ENCODE peak calls at places on chromosomes 7 and 10, in seven cellular contexts. Q is gastrocnemius medialis; F is CD4-positive, alpha-beta memory T cell; D is adipocyte; A is body of pancreas; I is HCT116; M is NT2/D1. Y is an unnamed sample.

GRCh38 chr7:159064121-159064815 is 80.4 kb downstream of the VIPR2 start:
- DNase-seq in Q (no peak), F (no peak), D (no peak), A (no peak), I (no peak), M (no peak), Y (no peak)

GRCh38 chr7:2104107-2104710 is 128.5 kb downstream of the MAD1L1 start:
- DNase-seq in Q (peak; percentile 82), F (peak; percentile 56), D (peak; percentile 95), A (peak; percentile 64), I (peak; percentile 67), M (no peak), Y (peak; percentile 92)

GRCh38 chr7:32102432-32102851 is 32.2 kb upstream of the PDE1C start:
- DNase-seq in Q (no peak), F (no peak), D (no peak), A (no peak), I (no peak), M (no peak), Y (no peak)

GRCh38 chr7:112422842-112423496 is 27.3 kb upstream of the IFRD1 start:
- DNase-seq in Q (peak; percentile 79), F (no peak), D (peak; percentile 98), A (peak; percentile 92), I (peak; percentile 63), M (peak; percentile 77), Y (peak; percentile 59)

GRCh38 chr7:153320728-153321127 is 561.2 kb downstream of the ACTR3B start:
- DNase-seq in Q (no peak), F (no peak), D (no peak), A (no peak), I (no peak), M (no peak), Y (no peak)

GRCh38 chr10:69464401-69464800 is 13.1 kb downstream of the TSPAN15 start:
- DNase-seq in Q (no peak), F (no peak), D (no peak), A (no peak), I (no peak), M (no peak), Y (no peak)

GRCh38 chr7:93890041-93890463 is 501 bp downstream of the TFPI2 start:
- DNase-seq in Q (no peak), F (no peak), D (peak; percentile 33), A (peak; percentile 36), I (no peak), M (peak; percentile 32), Y (no peak)

GRCh38 chr7:82264752-82265305 is 178.7 kb downstream of the CACNA2D1 start:
- DNase-seq in Q (no peak), F (no peak), D (no peak), A (no peak), I (no peak), M (no peak), Y (no peak)

GRCh38 chr10:17196573-17196972 is 4.9 kb downstream of the TRDMT1 start:
- DNase-seq in Q (no peak), F (no peak), D (no peak), A (no peak), I (no peak), M (no peak), Y (no peak)

DNA sequence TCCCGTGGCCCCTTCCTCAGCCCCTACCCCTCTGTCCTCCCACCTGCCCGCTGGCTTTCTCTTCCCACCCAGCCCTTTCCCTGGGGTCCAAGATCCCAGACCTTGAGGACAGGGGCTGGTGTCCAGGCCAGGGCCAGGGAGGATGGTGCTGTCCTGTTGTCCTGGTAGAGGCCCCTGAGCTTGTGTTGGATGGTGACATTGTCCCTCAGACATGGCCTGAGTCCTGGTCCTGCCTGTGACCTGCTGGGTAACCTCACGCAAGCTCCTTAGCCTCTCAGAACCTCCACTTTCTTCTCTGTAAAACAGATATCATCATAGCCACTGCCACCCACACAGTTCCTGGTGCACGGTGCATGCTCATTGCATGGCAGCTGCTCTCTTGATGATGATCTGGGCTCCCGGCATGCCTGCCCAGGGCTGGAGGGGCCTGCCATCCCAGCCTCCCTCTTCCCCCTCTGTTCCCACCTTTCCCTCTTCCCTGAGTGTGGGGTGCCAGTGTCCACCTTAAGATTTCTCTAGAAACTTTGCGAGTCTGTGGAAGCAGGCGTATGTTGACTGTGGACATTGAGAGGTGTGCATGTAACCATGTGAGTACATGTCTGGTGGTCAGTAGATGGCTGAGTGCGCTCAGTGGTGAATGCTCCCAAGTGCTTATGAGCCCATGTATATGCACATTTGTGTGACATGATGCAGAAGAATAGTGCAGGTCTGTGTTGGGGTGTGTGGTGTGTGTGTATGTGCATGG is 60.4 kb downstream of the NEURL1 start:
- DNase-seq in Q (peak; percentile 9), F (no peak), D (no peak), A (no peak), I (no peak), M (no peak), Y (no peak)
- H3K4me1 ChIP-seq in Q (peaks cover 49% of the 10 kb centered on the region), F (peaks cover 14% of the 10 kb centered on the region), D (no peaks in the 10 kb centered on the region), A (peaks cover 44% of the 10 kb centered on the region), I (no peaks in the 10 kb centered on the region), M (peaks cover 4% of the 10 kb centered on the region), Y (peaks cover 9% of the 10 kb centered on the region)

GRCh38 chr7:101985646-101986199 is 168.3 kb downstream of the CUX1 start:
- DNase-seq in Q (no peak), F (no peak), D (no peak), A (no peak), I (no peak), M (no peak), Y (no peak)
- H3K4me1 ChIP-seq in Q (peaks cover 18% of the 10 kb centered on the region), F (no peaks in the 10 kb centered on the region), D (no peaks in the 10 kb centered on the region), A (no peaks in the 10 kb centered on the region), I (peaks cover 19% of the 10 kb centered on the region), M (peaks cover 15% of the 10 kb centered on the region), Y (no peaks in the 10 kb centered on the region)

GRCh38 chr10:77566914-77567566 is 70.6 kb downstream of the KCNMA1 start:
- DNase-seq in Q (peak; percentile 72), F (no peak), D (no peak), A (no peak), I (no peak), M (no peak), Y (no peak)
- H3K4me1 ChIP-seq in Q (peaks cover 37% of the 10 kb centered on the region), F (no peaks in the 10 kb centered on the region), D (no peaks in the 10 kb centered on the region), A (peaks cover 24% of the 10 kb centered on the region), I (peaks cover 19% of the 10 kb centered on the region), M (peaks cover 13% of the 10 kb centered on the region), Y (no peaks in the 10 kb centered on the region)

DNA sequence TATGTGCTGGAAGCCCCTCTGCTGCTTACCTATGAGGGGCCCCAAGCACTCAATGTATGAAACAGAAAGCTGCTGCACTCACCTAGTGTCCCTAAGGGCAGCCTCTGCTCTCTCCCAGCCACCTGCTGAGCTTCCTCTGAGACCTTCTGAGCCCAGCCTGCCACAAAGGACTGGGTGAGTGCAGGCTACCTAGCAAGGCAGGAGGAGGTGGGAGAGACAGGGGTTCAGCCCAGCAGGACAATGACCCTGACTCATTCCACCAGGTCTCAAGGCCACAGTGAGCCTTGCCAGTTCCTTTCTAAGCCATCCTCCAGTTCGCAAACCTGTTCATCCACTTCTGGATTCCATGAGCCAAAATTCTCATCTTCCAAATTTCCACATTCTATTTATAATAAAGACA is 16.3 kb downstream of the VOPP1 start:
- DNase-seq in Q (no peak), F (no peak), D (no peak), A (no peak), I (no peak), M (no peak), Y (no peak)
- H3K4me1 ChIP-seq in Q (peaks cover 84% of the 10 kb centered on the region), F (peaks cover 100% of the 10 kb centered on the region), D (no peaks in the 10 kb centered on the region), A (peaks cover 10% of the 10 kb centered on the region), I (peaks cover 4% of the 10 kb centered on the region), M (peaks cover 28% of the 10 kb centered on the region), Y (no peaks in the 10 kb centered on the region)

DNA sequence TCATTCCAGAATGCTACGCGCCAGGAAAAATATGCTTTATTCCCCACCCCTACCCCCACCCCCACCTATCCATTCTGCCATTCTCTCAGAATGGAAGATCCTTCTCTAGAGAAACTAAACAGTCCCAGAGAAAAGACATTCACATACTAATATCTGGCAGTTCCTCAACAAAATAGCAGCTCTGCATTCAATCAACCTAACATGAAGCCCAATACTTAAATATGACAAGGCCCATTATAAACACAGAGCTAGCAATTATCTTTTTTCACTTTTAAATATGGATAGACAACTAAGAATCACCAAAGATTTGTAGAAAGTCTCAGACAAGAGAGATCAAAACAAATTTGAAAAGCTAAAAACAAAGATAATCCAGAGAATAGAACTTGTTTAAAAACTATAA is 16.3 kb downstream of the CACUL1 start:
- DNase-seq in Q (no peak), F (no peak), D (no peak), A (no peak), I (no peak), M (no peak), Y (no peak)
- H3K4me1 ChIP-seq in Q (peaks cover 71% of the 10 kb centered on the region), F (peaks cover 53% of the 10 kb centered on the region), D (peaks cover 43% of the 10 kb centered on the region), A (peaks cover 96% of the 10 kb centered on the region), I (peaks cover 6% of the 10 kb centered on the region), M (no peaks in the 10 kb centered on the region), Y (peaks cover 72% of the 10 kb centered on the region)

GRCh38 chr7:150997817-150998216 is 7.0 kb downstream of the NOS3 start:
- DNase-seq in Q (no peak), F (no peak), D (no peak), A (no peak), I (no peak), M (no peak), Y (no peak)
- H3K4me1 ChIP-seq in Q (no peaks in the 10 kb centered on the region), F (peaks cover 52% of the 10 kb centered on the region), D (no peaks in the 10 kb centered on the region), A (no peaks in the 10 kb centered on the region), I (no peaks in the 10 kb centered on the region), M (peaks cover 5% of the 10 kb centered on the region), Y (no peaks in the 10 kb centered on the region)

DNA sequence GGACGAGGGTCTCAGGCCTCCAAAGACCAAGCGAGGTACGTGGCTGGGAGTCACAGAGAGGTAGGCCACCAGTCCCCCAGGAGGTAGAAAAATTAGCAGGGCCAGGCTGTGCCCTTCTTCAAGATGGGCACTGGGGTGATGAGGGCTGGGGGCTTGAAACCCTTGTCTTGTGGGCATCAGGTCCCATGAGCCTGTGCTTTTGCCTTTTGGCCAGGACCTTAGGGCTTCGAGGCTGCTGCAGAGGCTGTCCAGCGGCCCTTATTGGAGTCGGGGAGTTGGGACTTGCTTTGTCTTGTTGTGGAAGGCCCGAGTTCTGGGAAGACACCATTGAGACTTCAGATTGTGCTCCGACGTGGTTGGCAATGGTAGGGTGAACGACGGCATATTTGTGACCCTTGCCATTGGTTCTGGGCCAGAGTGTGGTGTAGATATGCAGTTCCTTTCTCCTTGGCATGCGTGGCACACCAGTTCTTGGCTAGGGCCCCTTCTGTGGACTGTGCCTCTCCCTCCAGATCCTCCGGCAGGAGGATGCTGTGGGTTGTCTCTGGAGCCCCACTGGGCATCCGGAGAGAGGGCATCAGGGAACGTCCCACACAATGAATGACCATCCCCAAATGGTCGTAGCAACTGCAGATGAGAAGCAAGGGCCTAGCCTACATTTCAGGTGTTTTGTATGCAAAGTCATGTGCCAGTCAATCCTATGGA is 931 bp downstream of the SH2D4B start:
- DNase-seq in Q (no peak), F (no peak), D (no peak), A (no peak), I (no peak), M (no peak), Y (no peak)
- H3K4me1 ChIP-seq in Q (no peaks in the 10 kb centered on the region), F (peaks cover 7% of the 10 kb centered on the region), D (no peaks in the 10 kb centered on the region), A (peaks cover 10% of the 10 kb centered on the region), I (peaks cover 3% of the 10 kb centered on the region), M (no peaks in the 10 kb centered on the region), Y (no peaks in the 10 kb centered on the region)

GRCh38 chr10:20955355-20955893 is 58.3 kb upstream of the NEBL start:
- DNase-seq in Q (no peak), F (no peak), D (no peak), A (no peak), I (no peak), M (no peak), Y (no peak)
- H3K4me1 ChIP-seq in Q (no peaks in the 10 kb centered on the region), F (no peaks in the 10 kb centered on the region), D (peaks cover 19% of the 10 kb centered on the region), A (no peaks in the 10 kb centered on the region), I (no peaks in the 10 kb centered on the region), M (no peaks in the 10 kb centered on the region), Y (no peaks in the 10 kb centered on the region)

DNA sequence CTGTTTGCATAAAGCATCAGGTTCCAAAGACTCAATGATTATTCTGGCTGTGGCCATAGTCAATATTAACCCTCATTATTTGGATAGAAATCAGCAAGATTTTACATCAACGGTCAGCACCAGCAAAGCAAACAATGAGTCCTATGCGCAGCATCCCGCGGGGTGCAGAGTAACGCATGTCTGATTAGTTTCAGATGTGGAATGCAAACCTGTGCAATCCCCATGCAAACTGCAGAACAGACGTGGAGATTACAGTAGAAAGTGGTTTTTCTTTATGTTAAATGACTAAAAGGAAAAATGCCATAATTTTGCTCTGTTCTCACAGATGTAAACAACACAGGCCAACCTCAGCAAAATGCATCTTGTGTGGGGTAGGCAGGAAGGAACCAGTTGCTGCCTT is 258.1 kb upstream of the GRB10 start:
- DNase-seq in Q (no peak), F (no peak), D (peak; percentile 84), A (no peak), I (no peak), M (no peak), Y (no peak)
- H3K4me1 ChIP-seq in Q (no peaks in the 10 kb centered on the region), F (no peaks in the 10 kb centered on the region), D (peaks cover 2% of the 10 kb centered on the region), A (peaks cover 19% of the 10 kb centered on the region), I (peaks cover 9% of the 10 kb centered on the region), M (no peaks in the 10 kb centered on the region), Y (no peaks in the 10 kb centered on the region)